ENCODE peak calls at places on chromosomes 5 and 9, in six cellular contexts. Z is effector CD4-positive, alpha-beta T cell; D is T-helper 17 cell; P is activated naive CD8-positive, alpha-beta T cell treated with anti-CD3 and anti-CD28 coated beads, Interleukin-2, amount 50 U/mL, for 24 hours; F is A172; R is H4. V is an unnamed sample.
A peak's percentile ranks its signal among the peaks of the same experiment; 100 is the strongest.

GRCh38 chr9:127519301-127520166 is 68.2 kb downstream of the LRSAM1 start:
- DNase-seq in P (peak; percentile 66), D (no peak), R (peak; percentile 95), Z (no peak), F (peak; percentile 100), V (no peak)

GRCh38 chr5:179186801-179187200 is 126.6 kb downstream of the ZNF354C start:
- DNase-seq in P (no peak), Z (no peak), F (no peak), R (no peak), D (no peak), V (no peak)

GRCh38 chr5:75185763-75186162 is 50.9 kb downstream of the ANKRD31 start:
- DNase-seq in R (no peak), D (no peak), P (no peak), F (no peak), Z (no peak), V (no peak)

GRCh38 chr5:38751103-38751502 is 94.7 kb upstream of the OSMR start:
- DNase-seq in D (no peak), F (no peak), Z (no peak), R (no peak), P (no peak), V (no peak)

GRCh38 chr9:134324359-134325095 is 1.7 kb upstream of the RXRA start:
- DNase-seq in Z (no peak), R (no peak), P (no peak), D (no peak), F (peak; percentile 73), V (no peak)

GRCh38 chr5:142823176-142823575 is 53.0 kb downstream of the ARHGAP26 start:
- DNase-seq in Z (no peak), F (no peak), R (peak; percentile 21), D (no peak), P (no peak), V (no peak)

GRCh38 chr9:120767451-120767850 is 25.8 kb downstream of the FBXW2 start:
- DNase-seq in F (no peak), Z (no peak), P (no peak), R (no peak), D (no peak), V (no peak)

GRCh38 chr5:92017786-92018185 is 634.7 kb upstream of the ARRDC3 start:
- DNase-seq in Z (no peak), F (peak; percentile 97), R (peak; percentile 69), D (no peak), P (no peak), V (no peak)

GRCh38 chr5:135898651-135899050 is 3.0 kb upstream of the IL9 start:
- DNase-seq in D (no peak), Z (no peak), R (no peak), F (no peak), P (no peak), V (no peak)

GRCh38 chr5:180718810-180719453 is 20.9 kb downstream of the OR2Y1 start:
- DNase-seq in R (peak; percentile 31), F (peak; percentile 46), P (peak; percentile 32), D (no peak), Z (peak; percentile 14), V (peak; percentile 47)

GRCh38 chr9:133539434-133539833 is 4.9 kb downstream of the ADAMTSL2 start:
- DNase-seq in Z (no peak), P (no peak), D (no peak), R (no peak), F (no peak), V (no peak)

GRCh38 chr9:115522928-115523327 is 405.0 kb upstream of the TNC start:
- DNase-seq in Z (no peak), F (no peak), D (no peak), P (no peak), R (no peak), V (no peak)

GRCh38 chr5:139863855-139864558 is 68.4 kb downstream of the PSD2 start:
- DNase-seq in D (peak; percentile 30), P (peak; percentile 68), F (peak; percentile 23), Z (peak; percentile 36), R (peak; percentile 23), V (peak; percentile 77)

GRCh38 chr5:96066386-96066719 is 104.7 kb upstream of the ELL2 start:
- DNase-seq in F (no peak), P (no peak), Z (no peak), D (no peak), R (no peak), V (no peak)

GRCh38 chr9:116152390-116152789 is 1.2 kb upstream of the PAPPA start:
- DNase-seq in R (no peak), P (no peak), F (peak; percentile 23), D (no peak), Z (no peak), V (peak; percentile 39)

GRCh38 chr5:4896328-4896727 is 243.8 kb upstream of the ADAMTS16 start:
- DNase-seq in Z (no peak), P (no peak), R (no peak), D (no peak), F (no peak), V (no peak)

GRCh38 chr9:136204838-136205706 is at the start of gene LHX3:
- DNase-seq in Z (peak; percentile 14), F (no peak), D (no peak), P (peak; percentile 38), R (no peak), V (no peak)

GRCh38 chr5:38447786-38448185 is 108.7 kb downstream of the LIFR start:
- DNase-seq in F (no peak), Z (no peak), R (no peak), D (no peak), P (no peak), V (no peak)

GRCh38 chr5:73821003-73821402 is 195.0 kb downstream of the ARHGEF28 start:
- DNase-seq in Z (no peak), F (no peak), R (no peak), P (no peak), D (no peak), V (no peak)